ENCODE peak calls at places on chromosomes 2 and 18, in four cellular contexts. N is BJ, T is fibroblast of lung, L is mucosa of descending colon. U is an unnamed sample.

GRCh38 chr2:24385366-24385765 is 25.0 kb upstream of the ITSN2 start:
- DNase-seq in N (no peak), T (no peak), L (no peak), U (no peak)

GRCh38 chr2:227513113-227513512 is 41.2 kb downstream of the AGFG1 start:
- DNase-seq in L (no peak), N (no peak), T (peak; percentile 21), U (no peak)

GRCh38 chr2:232288489-232288888 is 90.1 kb upstream of the ALPP start:
- DNase-seq in N (no peak), T (peak; percentile 6), L (no peak), U (no peak)

GRCh38 chr2:232883116-232883721 is 13.2 kb downstream of the SNORC start:
- DNase-seq in L (no peak), T (no peak), N (no peak), U (peak; percentile 41)

GRCh38 chr2:15041429-15041837 is 408.9 kb downstream of the LRATD1 start:
- DNase-seq in T (peak; percentile 93), L (no peak), N (no peak), U (no peak)

GRCh38 chr18:45765740-45766139 is 41.8 kb downstream of the SLC14A1 start:
- DNase-seq in L (no peak), N (no peak), T (no peak), U (no peak)

GRCh38 chr2:73998933-73999332 is 14.2 kb downstream of the TET3 start:
- DNase-seq in L (no peak), T (no peak), N (no peak), U (no peak)

GRCh38 chr2:168635065-168635577 is 167.3 kb upstream of the NOSTRIN start:
- DNase-seq in T (peak; percentile 79), N (no peak), L (peak; percentile 37), U (no peak)

GRCh38 chr18:6058941-6059340 is 163.6 kb upstream of the TMEM200C start:
- DNase-seq in L (no peak), N (peak; percentile 19), T (peak; percentile 25), U (no peak)

GRCh38 chr2:67055387-67056304 is 341.5 kb upstream of the ETAA1 start:
- DNase-seq in T (peak; percentile 59), N (no peak), L (no peak), U (no peak)

GRCh38 chr2:162890690-162891311 is 52.2 kb upstream of the KCNH7 start:
- DNase-seq in T (peak; percentile 37), L (no peak), N (peak; percentile 3), U (no peak)

GRCh38 chr2:235864746-235865535 is 303.2 kb downstream of the GBX2 start:
- DNase-seq in L (no peak), T (no peak), N (peak; percentile 12), U (no peak)

GRCh38 chr2:223204537-223204936 is 152.5 kb downstream of the KCNE4 start:
- DNase-seq in N (no peak), T (no peak), L (no peak), U (no peak)

GRCh38 chr18:78069784-78070664 is 820.4 kb downstream of the GALR1 start:
- DNase-seq in T (no peak), L (no peak), N (no peak), U (no peak)

GRCh38 chr2:230347659-230348305 is 20.8 kb downstream of the SP140L start:
- DNase-seq in N (no peak), L (no peak), T (peak; percentile 30), U (no peak)

GRCh38 chr2:162545254-162545653 is 201.3 kb downstream of the GCA start:
- DNase-seq in L (no peak), T (no peak), N (no peak), U (no peak)

GRCh38 chr2:48567671-48568070 is 37.7 kb downstream of the STON1 start:
- DNase-seq in L (no peak), T (no peak), N (no peak), U (no peak)

DNA sequence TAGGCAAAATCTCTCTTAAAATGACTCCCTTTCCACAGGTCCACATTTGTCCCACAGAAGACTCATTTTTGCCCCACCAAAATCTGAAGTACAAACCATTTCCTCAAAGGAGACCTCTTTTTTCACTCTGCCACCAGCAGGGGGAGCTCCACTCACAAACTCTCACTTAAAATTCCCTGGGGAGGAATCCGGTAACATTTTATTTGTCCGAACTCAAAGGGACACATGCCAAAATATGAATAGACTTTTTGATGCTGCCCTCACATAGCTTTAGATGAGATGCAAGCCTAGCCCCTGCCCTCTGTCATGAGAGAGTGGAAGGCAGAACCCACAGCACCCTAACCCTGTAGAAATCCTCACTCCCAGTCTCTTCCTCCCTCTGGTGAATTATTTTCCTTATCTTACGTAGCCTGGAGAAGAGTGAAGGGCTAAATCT is 57.1 kb downstream of the RMDN2 start:
- DNase-seq in N (peak; percentile 8), L (peak; percentile 62), T (peak; percentile 81), U (peak; percentile 60)
- H3K4me3 ChIP-seq in N (no peak overlapping the region), L (no peak overlapping the region), T (peak overlapping the region; percentile 9), U (peak overlapping the region; percentile 25)

GRCh38 chr18:41395695-41396094 is 559.3 kb upstream of the PIK3C3 start:
- DNase-seq in T (no peak), N (no peak), L (no peak), U (no peak)
- TF ChIP-seq CTCF in T (no peak), N (peak; percentile 6), L (no peak), U (no peak)

GRCh38 chr18:31065036-31065773 is 22.7 kb upstream of the DSC3 start:
- DNase-seq in L (no peak), N (no peak), T (no peak), U (no peak)
- H3K4me3 ChIP-seq in L (no peak overlapping the region), N (no peak overlapping the region), T (no peak overlapping the region), U (no peak overlapping the region)

GRCh38 chr2:238789317-238789806 is 58.5 kb upstream of the TWIST2 start:
- DNase-seq in L (no peak), T (no peak), N (peak; percentile 16), U (no peak)
- TF ChIP-seq CTCF in L (no peak), T (no peak), N (peak; percentile 49), U (no peak)

GRCh38 chr2:176202491-176202890 is 14.0 kb downstream of the HOXD1 start:
- DNase-seq in T (no peak), N (no peak), L (no peak), U (no peak)

GRCh38 chr2:176206677-176207076 is 18.2 kb downstream of the HOXD1 start:
- DNase-seq in T (no peak), N (peak; percentile 4), L (no peak), U (no peak)

GRCh38 chr2:176199902-176200301 is 11.4 kb downstream of the HOXD1 start:
- DNase-seq in L (no peak), N (no peak), T (no peak), U (no peak)

DNA sequence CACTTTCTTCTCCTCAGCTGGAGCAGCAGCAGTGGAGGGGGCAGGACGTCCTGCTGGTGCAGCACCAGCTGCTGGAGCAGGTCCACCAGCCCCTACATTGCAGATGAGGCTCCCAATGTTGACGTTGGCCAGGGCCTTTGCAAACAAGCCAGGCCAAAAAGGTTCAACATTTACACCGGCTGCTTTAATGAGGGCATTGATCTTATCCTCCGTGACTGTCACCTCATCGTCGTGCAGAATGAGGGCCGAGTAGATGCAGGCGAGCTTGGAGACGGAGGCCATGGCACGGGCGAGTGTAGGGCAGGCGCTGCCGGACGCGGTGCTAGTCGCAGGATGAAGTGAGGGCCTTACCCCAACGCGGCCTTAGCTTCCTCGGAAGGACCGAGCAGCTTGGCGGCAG is 12.5 kb downstream of the HOXD1 start:
- DNase-seq in N (no peak), T (no peak), L (no peak), U (no peak)
- H3K4me3 ChIP-seq in N (no peak overlapping the region), T (no peak overlapping the region), L (no peak overlapping the region), U (no peak overlapping the region)

DNA sequence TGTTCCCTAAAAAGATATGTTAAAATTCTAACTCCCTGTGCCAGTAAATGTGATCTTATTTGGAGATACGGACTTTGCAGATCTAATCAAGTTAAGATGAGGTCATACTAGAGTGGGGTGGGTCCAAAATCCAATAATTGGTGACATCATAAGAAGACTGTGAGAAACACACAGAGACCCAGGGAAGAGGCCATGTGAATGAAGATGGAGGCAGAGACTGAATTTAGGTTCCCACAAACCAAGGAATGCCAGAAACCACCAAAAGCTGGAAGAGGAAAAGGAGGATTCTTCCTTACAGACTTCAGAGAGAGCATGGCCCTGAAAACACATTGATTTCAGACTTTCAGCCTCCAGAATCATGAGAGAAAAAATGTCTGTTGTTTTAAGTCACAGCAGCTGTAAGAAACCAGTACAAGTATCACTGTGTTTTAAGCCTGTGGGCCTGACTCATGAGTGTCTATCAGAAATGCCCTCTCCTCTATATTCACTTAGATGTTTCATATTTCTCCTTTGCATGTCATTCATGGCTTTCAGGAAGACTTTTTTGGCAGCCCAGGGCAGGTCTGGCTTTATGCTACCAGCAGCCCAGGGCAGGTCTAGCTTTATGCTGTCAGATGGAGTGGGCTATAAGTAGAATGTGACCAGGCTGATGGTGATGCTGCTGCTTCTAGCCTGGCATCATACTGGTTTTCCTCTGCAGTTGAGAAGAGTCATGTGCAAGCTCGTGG is 100.0 kb downstream of the SPOPL start:
- DNase-seq in L (no peak), T (no peak), N (no peak), U (no peak)
- TF ChIP-seq CTCF in L (no peak), T (no peak), N (no peak), U (no peak)

GRCh38 chr2:176650811-176651559 is 381.7 kb downstream of the MTX2 start:
- DNase-seq in L (no peak), N (no peak), T (no peak), U (no peak)
- H3K4me3 ChIP-seq in L (no peak overlapping the region), N (no peak overlapping the region), T (no peak overlapping the region), U (no peak overlapping the region)

DNA sequence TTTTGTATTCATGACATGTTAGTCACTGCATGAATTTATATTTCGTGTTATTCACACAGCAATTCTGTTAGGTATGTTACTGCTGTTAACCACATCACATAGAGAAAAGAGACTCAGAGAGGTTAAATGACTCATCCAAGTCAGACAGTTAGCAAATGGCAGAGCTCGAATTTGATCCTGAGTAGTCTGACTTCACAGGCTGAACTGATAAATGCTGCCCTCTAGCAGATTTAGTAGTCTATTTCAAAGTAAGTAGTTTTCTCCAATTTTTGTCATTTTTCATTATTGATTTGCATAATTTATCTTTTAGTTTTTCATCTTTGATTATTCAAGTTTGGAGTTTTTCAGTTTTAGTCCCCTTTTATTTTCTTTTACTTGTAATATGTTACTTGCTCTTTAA is 58.3 kb downstream of the WDR7 start:
- DNase-seq in L (no peak), T (peak; percentile 79), N (peak; percentile 44), U (no peak)
- TF ChIP-seq CTCF in L (no peak), T (no peak), N (peak; percentile 16), U (no peak)

GRCh38 chr2:104897515-104898184 is 43.7 kb downstream of the POU3F3 start:
- DNase-seq in L (no peak), T (peak; percentile 2), N (no peak), U (no peak)
- H3K4me3 ChIP-seq in L (no peak overlapping the region), T (no peak overlapping the region), N (no peak overlapping the region), U (no peak overlapping the region)

GRCh38 chr2:214648520-214648919 is 161.0 kb downstream of the BARD1 start:
- DNase-seq in T (no peak), N (no peak), L (no peak), U (no peak)

GRCh38 chr2:214651451-214651850 is 158.0 kb downstream of the BARD1 start:
- DNase-seq in L (no peak), T (no peak), N (no peak), U (no peak)

GRCh38 chr2:214649440-214650205 is 159.9 kb downstream of the BARD1 start:
- DNase-seq in L (no peak), N (peak; percentile 19), T (no peak), U (no peak)

GRCh38 chr2:214652473-214652872 is 157.0 kb downstream of the BARD1 start:
- DNase-seq in L (no peak), N (no peak), T (no peak), U (no peak)
- TF ChIP-seq CTCF in L (no peak), N (no peak), T (no peak), U (no peak)

U was measured in lower lobe of right lung.